ENCODE peak calls at places on chromosomes 3 and 15, in six cellular contexts. One of them, this sample, is unnamed.

GRCh38 chr3:43319364-43319763 is 33.0 kb downstream of the SNRK start:
- DNase-seq in naive thymus-derived CD8-positive, alpha-beta T cell: no peak
- DNase-seq in NCI-H446 treated with DMSO at 0.1 percent for 48 hours: no peak
- DNase-seq in AG08396: no peak
- DNase-seq in IMR-90: no peak
- DNase-seq in endothelial cell: no peak
- DNase-seq in this sample: no peak

GRCh38 chr15:79041598-79042175 is 48.9 kb downstream of the RASGRF1 start:
- DNase-seq in naive thymus-derived CD8-positive, alpha-beta T cell: no peak
- DNase-seq in NCI-H446 treated with DMSO at 0.1 percent for 48 hours: no peak
- DNase-seq in AG08396: no peak
- DNase-seq in IMR-90: no peak
- DNase-seq in endothelial cell: no peak
- DNase-seq in this sample: no peak

GRCh38 chr15:75659141-75659771 is 11.5 kb downstream of the SNX33 start:
- DNase-seq in naive thymus-derived CD8-positive, alpha-beta T cell: no peak
- DNase-seq in NCI-H446 treated with DMSO at 0.1 percent for 48 hours: no peak
- DNase-seq in AG08396: no peak
- DNase-seq in IMR-90: no peak
- DNase-seq in endothelial cell: no peak
- DNase-seq in this sample: no peak

GRCh38 chr15:78715439-78715838 is 74.4 kb upstream of the CHRNB4 start:
- DNase-seq in naive thymus-derived CD8-positive, alpha-beta T cell: no peak
- DNase-seq in NCI-H446 treated with DMSO at 0.1 percent for 48 hours: no peak
- DNase-seq in AG08396: no peak
- DNase-seq in IMR-90: no peak
- DNase-seq in endothelial cell: no peak
- DNase-seq in this sample: no peak

GRCh38 chr3:184171562-184171961 is 3.1 kb upstream of the AP2M1 start:
- DNase-seq in naive thymus-derived CD8-positive, alpha-beta T cell: no peak
- DNase-seq in NCI-H446 treated with DMSO at 0.1 percent for 48 hours: no peak
- DNase-seq in AG08396: peak
- DNase-seq in IMR-90: peak
- DNase-seq in endothelial cell: no peak
- DNase-seq in this sample: no peak

GRCh38 chr3:19467761-19468160 is 319.5 kb downstream of the KCNH8 start:
- DNase-seq in naive thymus-derived CD8-positive, alpha-beta T cell: no peak
- DNase-seq in NCI-H446 treated with DMSO at 0.1 percent for 48 hours: no peak
- DNase-seq in AG08396: no peak
- DNase-seq in IMR-90: no peak
- DNase-seq in endothelial cell: no peak
- DNase-seq in this sample: no peak

GRCh38 chr3:165336786-165337185 is 140.6 kb upstream of the SLITRK3 start:
- DNase-seq in naive thymus-derived CD8-positive, alpha-beta T cell: no peak
- DNase-seq in NCI-H446 treated with DMSO at 0.1 percent for 48 hours: no peak
- DNase-seq in AG08396: no peak
- DNase-seq in IMR-90: no peak
- DNase-seq in endothelial cell: no peak
- DNase-seq in this sample: no peak

GRCh38 chr3:71210257-71211002 is 373.1 kb downstream of the FOXP1 start:
- DNase-seq in naive thymus-derived CD8-positive, alpha-beta T cell: no peak
- DNase-seq in NCI-H446 treated with DMSO at 0.1 percent for 48 hours: no peak
- DNase-seq in AG08396: peak
- DNase-seq in IMR-90: peak
- DNase-seq in endothelial cell: no peak
- DNase-seq in this sample: no peak

GRCh38 chr3:123423026-123423425 is 25.9 kb downstream of the ADCY5 start:
- DNase-seq in naive thymus-derived CD8-positive, alpha-beta T cell: no peak
- DNase-seq in NCI-H446 treated with DMSO at 0.1 percent for 48 hours: no peak
- DNase-seq in AG08396: no peak
- DNase-seq in IMR-90: no peak
- DNase-seq in endothelial cell: no peak
- DNase-seq in this sample: no peak

GRCh38 chr15:29924750-29925149 is 102.5 kb upstream of the TJP1 start:
- DNase-seq in naive thymus-derived CD8-positive, alpha-beta T cell: no peak
- DNase-seq in NCI-H446 treated with DMSO at 0.1 percent for 48 hours: no peak
- DNase-seq in AG08396: peak
- DNase-seq in IMR-90: peak
- DNase-seq in endothelial cell: peak
- DNase-seq in this sample: no peak

GRCh38 chr3:60674870-60675269 is 576.4 kb downstream of the FHIT start:
- DNase-seq in naive thymus-derived CD8-positive, alpha-beta T cell: no peak
- DNase-seq in NCI-H446 treated with DMSO at 0.1 percent for 48 hours: no peak
- DNase-seq in AG08396: no peak
- DNase-seq in IMR-90: no peak
- DNase-seq in endothelial cell: no peak
- DNase-seq in this sample: no peak

GRCh38 chr15:79371581-79371980 is 60.6 kb upstream of the MINAR1 start:
- DNase-seq in naive thymus-derived CD8-positive, alpha-beta T cell: no peak
- DNase-seq in NCI-H446 treated with DMSO at 0.1 percent for 48 hours: no peak
- DNase-seq in AG08396: no peak
- DNase-seq in IMR-90: no peak
- DNase-seq in endothelial cell: no peak
- DNase-seq in this sample: no peak

GRCh38 chr15:28977377-28978010 is 91.7 kb downstream of the APBA2 start:
- DNase-seq in naive thymus-derived CD8-positive, alpha-beta T cell: no peak
- DNase-seq in NCI-H446 treated with DMSO at 0.1 percent for 48 hours: peak
- DNase-seq in AG08396: peak
- DNase-seq in IMR-90: peak
- DNase-seq in endothelial cell: no peak
- DNase-seq in this sample: no peak

This sample was measured in activated CD4-positive, alpha-beta T cell treated with anti-CD3 and anti-CD28 coated beads, Interleukin-2, amount 50 U/mL, for 4 hours.